ENCODE peak calls at places on chromosomes 2 and 18, in five cellular contexts. W, A, Z, B and R are unnamed samples. For H3K4me1, the result is how much of the 10 kb centered on the place peaks cover.

GRCh38 chr2:33081691-33082090 is 134.9 kb downstream of the LTBP1 start:
- ATAC-seq in W (no peak), A (no peak), Z (no peak), B (no peak), R (no peak)

GRCh38 chr2:196253115-196253484 is 81.7 kb upstream of the STK17B start:
- ATAC-seq in W (no peak), A (no peak), Z (no peak), B (no peak), R (no peak)

GRCh38 chr2:212528106-212528856 is 10.3 kb downstream of the ERBB4 start:
- ATAC-seq in W (no peak), A (no peak), Z (no peak), B (no peak), R (no peak)

GRCh38 chr2:148666555-148666954 is 22.0 kb downstream of the EPC2 start:
- ATAC-seq in W (no peak), A (no peak), Z (no peak), B (no peak), R (no peak)

GRCh38 chr2:216375288-216375687 is 3.0 kb upstream of the MARCHF4 start:
- ATAC-seq in W (no peak), A (no peak), Z (no peak), B (no peak), R (no peak)

GRCh38 chr2:114784890-114785583 is 342.6 kb downstream of the DPP10 start:
- ATAC-seq in W (no peak), A (no peak), Z (no peak), B (no peak), R (no peak)

GRCh38 chr2:219737270-219737691 is 109.9 kb downstream of the SLC4A3 start:
- ATAC-seq in W (no peak), A (no peak), Z (peak), B (no peak), R (no peak)

GRCh38 chr2:23520256-23520655 is 135.3 kb downstream of the KLHL29 start:
- ATAC-seq in W (peak), A (peak), Z (no peak), B (no peak), R (no peak)

GRCh38 chr2:70440621-70441020 is 113.0 kb downstream of the TGFA start:
- ATAC-seq in W (no peak), A (no peak), Z (no peak), B (no peak), R (no peak)

GRCh38 chr2:235539773-235540172 is 45.9 kb downstream of the AGAP1 start:
- ATAC-seq in W (no peak), A (no peak), Z (no peak), B (no peak), R (no peak)

GRCh38 chr2:75130171-75130570 is 69.1 kb downstream of the TACR1 start:
- ATAC-seq in W (no peak), A (no peak), Z (no peak), B (no peak), R (no peak)

GRCh38 chr2:105287692-105288091 is 41.8 kb downstream of the TGFBRAP1 start:
- ATAC-seq in W (no peak), A (no peak), Z (no peak), B (no peak), R (no peak)

GRCh38 chr2:29525921-29526320 is 395.5 kb downstream of the ALK start:
- ATAC-seq in W (no peak), A (no peak), Z (no peak), B (no peak), R (no peak)

GRCh38 chr2:138948070-138948539 is 167.9 kb upstream of the NXPH2 start:
- ATAC-seq in W (no peak), A (peak), Z (no peak), B (no peak), R (no peak)

GRCh38 chr18:46167971-46168370 is 63.8 kb downstream of the HAUS1 start:
- ATAC-seq in W (no peak), A (no peak), Z (no peak), B (peak), R (no peak)

GRCh38 chr2:32990556-32990955 is 43.8 kb downstream of the LTBP1 start:
- ATAC-seq in W (no peak), A (no peak), Z (peak), B (no peak), R (no peak)

GRCh38 chr2:119308793-119309330 is 57.8 kb downstream of the C2orf76 start:
- ATAC-seq in W (no peak), A (no peak), Z (no peak), B (no peak), R (no peak)

GRCh38 chr2:128638311-128638710 is 319.6 kb upstream of the HS6ST1 start:
- ATAC-seq in W (no peak), A (no peak), Z (no peak), B (no peak), R (no peak)

GRCh38 chr2:166197446-166197845 is 69.6 kb upstream of the SCN1A start:
- ATAC-seq in W (no peak), A (no peak), Z (no peak), B (no peak), R (no peak)

DNA sequence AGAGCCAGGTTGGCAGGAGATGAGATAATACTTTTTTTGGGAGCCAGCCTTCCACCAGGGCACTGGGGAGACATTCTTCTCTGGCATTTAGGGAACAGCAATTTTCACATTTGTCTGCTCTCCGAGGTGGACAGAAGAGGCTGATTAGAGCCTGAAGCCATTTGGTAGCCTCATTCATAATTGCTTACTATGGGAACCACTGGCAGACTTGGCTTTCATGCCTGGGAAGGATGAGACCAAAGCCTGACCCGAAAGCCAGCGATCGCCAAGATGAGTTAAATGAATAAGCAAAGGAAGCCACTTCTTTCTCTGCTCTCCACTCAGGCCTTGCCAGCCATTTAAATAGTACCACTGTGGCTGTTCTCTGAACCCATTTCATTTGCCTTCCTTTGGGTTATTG is 70.1 kb downstream of the NRP2 start:
- ATAC-seq in W (no peak), A (no peak), Z (no peak), B (no peak), R (no peak)
- H3K4me1 ChIP-seq in W (under half), A (under half), Z (under half), B (under half), R (under half)

DNA sequence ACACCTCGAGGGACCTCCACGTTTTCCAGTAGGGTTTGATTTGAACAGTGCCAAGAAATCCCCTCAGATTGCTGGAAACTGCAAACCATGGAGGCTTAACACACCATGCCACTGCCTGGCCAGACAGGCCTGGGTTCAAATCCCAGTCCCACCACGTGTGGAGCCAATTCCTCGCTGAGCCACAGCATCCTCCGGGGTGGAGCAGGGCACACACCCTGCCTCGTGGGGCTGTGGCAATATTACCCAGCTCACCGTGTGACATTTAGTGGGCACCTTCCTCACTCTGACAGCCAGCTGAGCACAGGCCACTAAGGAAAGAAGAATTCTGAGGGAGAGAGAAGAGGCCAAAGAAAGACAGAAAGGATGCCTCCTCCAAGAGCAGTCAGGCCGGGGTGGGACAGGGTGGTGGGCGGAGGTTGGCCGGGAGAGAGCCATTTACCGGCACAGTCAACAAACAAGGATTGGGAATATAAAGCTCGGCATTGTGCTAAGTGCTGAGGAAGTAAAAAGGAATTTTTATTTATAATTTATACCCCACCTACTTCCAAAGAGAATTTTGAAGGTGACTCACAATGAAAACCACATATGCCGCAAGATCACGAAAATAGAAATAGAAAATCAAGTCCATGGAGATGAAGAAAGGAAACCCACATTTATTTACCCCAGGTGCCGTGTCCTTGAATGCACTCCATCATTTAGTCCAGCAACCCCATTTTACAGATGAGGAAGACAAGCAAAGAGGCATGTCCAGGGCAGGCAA is 111.5 kb downstream of the MCFD2 start:
- ATAC-seq in W (no peak), A (peak), Z (peak), B (no peak), R (no peak)
- H3K4me1 ChIP-seq in W (under half), A (under half), Z (under half), B (under half), R (under half)

GRCh38 chr2:218290316-218291261 is 1.7 kb downstream of the TMBIM1 start:
- ATAC-seq in W (no peak), A (no peak), Z (no peak), B (no peak), R (no peak)
- H3K4me1 ChIP-seq in W (half or more), A (half or more), Z (under half), B (half or more), R (under half)

GRCh38 chr2:68234405-68234804 is 17.9 kb downstream of the PPP3R1 start:
- ATAC-seq in W (no peak), A (no peak), Z (no peak), B (no peak), R (no peak)
- H3K4me1 ChIP-seq in W (under half), A (under half), Z (under half), B (half or more), R (half or more)

GRCh38 chr2:156864753-156865152 is 392.8 kb upstream of the GALNT5 start:
- ATAC-seq in W (no peak), A (no peak), Z (no peak), B (no peak), R (no peak)
- H3K4me1 ChIP-seq in W (under half), A (under half), Z (under half), B (under half), R (under half)

GRCh38 chr2:26619096-26619495 is 22.1 kb downstream of the CIB4 start:
- ATAC-seq in W (no peak), A (no peak), Z (no peak), B (no peak), R (no peak)
- H3K4me1 ChIP-seq in W (under half), A (under half), Z (under half), B (under half), R (under half)

DNA sequence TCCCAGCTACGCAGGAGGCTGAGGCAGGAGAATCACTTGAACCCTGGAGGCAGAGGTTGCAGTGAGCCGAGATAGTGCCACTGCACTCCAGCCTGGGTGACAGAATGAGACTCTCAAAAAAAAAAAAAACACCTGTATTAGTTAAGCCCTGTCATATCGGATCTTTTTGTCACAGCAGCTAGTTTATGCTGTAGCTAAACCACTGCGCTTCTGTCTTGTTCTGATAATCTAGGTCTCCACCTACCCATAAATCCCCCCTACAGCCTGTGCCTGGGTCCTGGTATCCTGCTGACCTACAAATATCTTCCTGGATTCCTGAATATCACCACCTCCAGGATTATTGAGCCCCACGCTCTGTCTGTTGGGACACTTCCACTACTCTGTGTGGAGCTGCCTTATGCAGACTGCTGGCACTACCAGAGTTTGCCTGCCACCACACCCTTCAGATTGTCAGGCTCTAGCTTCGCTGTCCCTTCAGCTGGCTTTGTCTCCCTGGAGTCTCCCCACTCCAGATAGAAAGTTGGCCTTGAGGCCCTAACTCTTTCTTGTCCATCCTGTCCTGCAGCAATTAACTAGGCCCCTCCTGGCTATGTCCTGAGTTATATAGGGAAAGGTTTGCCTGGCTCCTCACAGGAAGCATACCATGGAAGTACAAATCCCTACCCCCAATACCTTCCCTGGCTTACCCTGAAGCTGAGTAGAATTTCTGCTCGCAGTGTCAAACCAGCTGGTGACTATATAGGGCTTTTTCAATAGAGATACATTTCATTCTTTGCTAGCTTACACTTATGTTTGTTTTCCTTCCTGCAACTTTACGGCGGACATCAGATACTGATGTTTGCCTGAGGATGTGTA is 136.0 kb upstream of the SERTAD2 start:
- ATAC-seq in W (no peak), A (no peak), Z (no peak), B (no peak), R (no peak)
- H3K4me1 ChIP-seq in W (under half), A (under half), Z (under half), B (under half), R (under half)

DNA sequence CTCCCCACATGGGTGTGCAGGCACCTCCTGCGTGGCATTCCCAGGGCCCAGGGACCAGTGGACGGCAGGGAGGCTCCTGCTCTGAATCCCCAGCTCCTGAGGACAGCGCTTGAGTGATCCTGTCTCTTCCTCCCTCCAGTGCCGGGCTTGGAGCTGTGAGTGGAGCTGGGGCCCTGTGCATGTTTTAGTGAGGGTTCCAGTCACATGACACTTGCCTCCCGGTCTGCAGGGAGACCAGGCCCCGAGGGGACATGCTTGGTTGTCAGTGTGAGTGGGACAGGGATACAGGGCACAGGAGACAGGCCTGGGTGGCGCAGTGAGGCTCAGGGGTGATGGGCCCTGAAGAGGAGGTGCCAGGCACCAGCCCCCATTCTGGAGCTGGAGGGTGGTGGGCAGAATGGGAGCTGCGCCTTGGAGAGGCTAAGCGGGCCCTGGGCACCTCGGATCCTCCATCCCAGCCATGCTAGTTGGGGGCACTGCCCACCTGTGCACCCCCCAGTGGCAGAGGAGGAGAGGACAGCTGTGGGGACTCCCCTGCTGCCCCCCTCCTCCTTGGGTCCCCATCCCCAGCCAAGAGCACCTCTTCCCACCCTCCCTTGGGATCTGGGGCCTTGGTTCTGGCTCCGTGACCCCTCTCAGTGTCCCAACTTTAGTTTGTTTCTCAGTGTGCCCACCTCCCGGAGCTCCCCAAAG is 11.9 kb downstream of the ARHGEF4 start:
- ATAC-seq in W (no peak), A (no peak), Z (no peak), B (no peak), R (no peak)
- H3K4me1 ChIP-seq in W (under half), A (under half), Z (under half), B (under half), R (under half)

GRCh38 chr2:20671036-20671735 is 4.2 kb downstream of the GDF7 start:
- ATAC-seq in W (no peak), A (no peak), Z (no peak), B (no peak), R (no peak)
- H3K4me1 ChIP-seq in W (under half), A (under half), Z (under half), B (under half), R (under half)

GRCh38 chr2:160288324-160288723 is 88.3 kb upstream of the ITGB6 start:
- ATAC-seq in W (no peak), A (no peak), Z (no peak), B (no peak), R (no peak)
- H3K4me1 ChIP-seq in W (under half), A (under half), Z (under half), B (under half), R (under half)